ENCODE peak calls at places on chromosomes 12 and 14, in six cellular contexts. F, V, U, S, A and K are unnamed samples.
A peak's percentile ranks its signal among the peaks of the same experiment; 100 is the strongest.

GRCh38 chr12:2101798-2102197 is 49.0 kb downstream of the CACNA1C start:
- DNase-seq in U (no peak), F (peak; percentile 66), S (no peak), V (no peak), A (no peak), K (no peak)

GRCh38 chr12:16568873-16569272 is 37.1 kb downstream of the LMO3 start:
- DNase-seq in A (no peak), F (peak; percentile 13), U (no peak), S (no peak), V (no peak), K (no peak)

GRCh38 chr12:124233846-124234620 is 60.9 kb upstream of the RFLNA start:
- DNase-seq in F (peak; percentile 64), S (no peak), V (no peak), A (no peak), U (peak; percentile 48), K (peak; percentile 59)

GRCh38 chr12:93786669-93787397 is 109.7 kb downstream of the CRADD start:
- DNase-seq in S (no peak), V (no peak), F (peak; percentile 67), U (peak; percentile 50), A (no peak), K (peak; percentile 32)

GRCh38 chr12:54431911-54432814 is 13.1 kb upstream of the ITGA5 start:
- DNase-seq in U (no peak), S (no peak), V (peak; percentile 43), F (peak; percentile 96), A (no peak), K (peak; percentile 79)

GRCh38 chr14:76376001-76376404 is at the start of gene ESRRB:
- DNase-seq in V (no peak), U (peak; percentile 7), S (no peak), F (peak; percentile 18), A (no peak), K (no peak)

GRCh38 chr12:19131020-19131431 is 1.5 kb downstream of the PLEKHA5 start:
- DNase-seq in F (peak; percentile 70), V (no peak), A (no peak), U (peak; percentile 67), S (no peak), K (peak; percentile 33)

GRCh38 chr12:101746661-101747060 is 7.4 kb upstream of the SYCP3 start:
- DNase-seq in A (no peak), F (no peak), S (no peak), U (peak; percentile 58), V (no peak), K (no peak)

GRCh38 chr12:15276088-15276698 is 46.1 kb upstream of the PTPRO start:
- DNase-seq in A (no peak), U (peak; percentile 70), V (no peak), F (peak; percentile 57), S (no peak), K (peak; percentile 12)

GRCh38 chr12:4909734-4910501 is at the start of gene KCNA1:
- DNase-seq in A (no peak), S (peak; percentile 78), V (no peak), U (peak; percentile 59), F (peak; percentile 42), K (peak; percentile 18)

GRCh38 chr14:24164591-24164991 is 3.5 kb downstream of the IRF9 start:
- DNase-seq in U (no peak), A (no peak), S (no peak), V (no peak), F (no peak), K (no peak)

GRCh38 chr12:121464331-121464730 is 64.4 kb downstream of the RNF34 start:
- DNase-seq in S (no peak), F (no peak), V (no peak), A (no peak), U (no peak), K (no peak)

GRCh38 chr14:23327947-23328744 is 6.9 kb downstream of the PABPN1 start:
- DNase-seq in V (peak; percentile 65), F (peak; percentile 78), S (no peak), U (peak; percentile 92), A (peak; percentile 72), K (peak; percentile 31)

GRCh38 chr12:127191124-127191523 is 1075.8 kb upstream of the TMEM132C start:
- DNase-seq in A (no peak), V (no peak), F (peak; percentile 84), S (no peak), U (peak; percentile 54), K (no peak)

GRCh38 chr12:127192391-127192790 is 1074.6 kb upstream of the TMEM132C start:
- DNase-seq in V (no peak), U (no peak), A (no peak), F (no peak), S (no peak), K (no peak)

GRCh38 chr12:127194176-127194575 is 1072.8 kb upstream of the TMEM132C start:
- DNase-seq in V (no peak), S (no peak), U (no peak), A (no peak), F (no peak), K (no peak)

GRCh38 chr12:127193341-127193740 is 1073.6 kb upstream of the TMEM132C start:
- DNase-seq in A (no peak), U (no peak), F (no peak), S (no peak), V (no peak), K (no peak)

GRCh38 chr12:127189992-127190391 is 1077.0 kb upstream of the TMEM132C start:
- DNase-seq in U (no peak), S (no peak), A (no peak), V (no peak), F (no peak), K (no peak)
- H3K9me3 ChIP-seq in U (peaks cover 6% of the 10 kb centered on the region), S (peaks cover 5% of the 10 kb centered on the region), A (no peaks in the 10 kb centered on the region), V (no peaks in the 10 kb centered on the region), F (no peaks in the 10 kb centered on the region), K (no peaks in the 10 kb centered on the region)

DNA sequence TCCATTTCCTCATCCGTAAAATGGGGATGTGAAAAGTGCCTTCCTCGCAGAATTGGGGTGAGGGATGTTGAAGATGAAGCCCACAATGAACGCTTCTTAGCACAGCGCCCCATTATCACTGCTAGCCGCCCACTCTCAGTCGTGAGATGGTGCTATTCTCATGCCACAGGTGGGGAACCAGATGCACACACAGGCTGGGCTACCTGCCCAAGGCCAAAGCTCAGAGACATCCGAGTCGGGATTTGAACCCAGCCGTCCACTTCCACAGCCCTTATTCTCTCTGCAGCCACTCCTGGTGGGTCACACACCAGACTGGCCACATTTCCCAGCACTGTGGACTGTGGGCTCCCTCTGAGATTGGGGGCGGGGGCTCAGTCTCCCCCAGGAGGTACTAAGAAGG is 55.8 kb downstream of the BCL11B start:
- DNase-seq in F (no peak), U (no peak), S (no peak), V (no peak), A (no peak), K (no peak)
- H3K4me3 ChIP-seq in F (no peak overlapping the region), U (no peak overlapping the region), S (no peak overlapping the region), V (no peak overlapping the region), A (peak overlapping the region; percentile 18), K (no peak overlapping the region)

DNA sequence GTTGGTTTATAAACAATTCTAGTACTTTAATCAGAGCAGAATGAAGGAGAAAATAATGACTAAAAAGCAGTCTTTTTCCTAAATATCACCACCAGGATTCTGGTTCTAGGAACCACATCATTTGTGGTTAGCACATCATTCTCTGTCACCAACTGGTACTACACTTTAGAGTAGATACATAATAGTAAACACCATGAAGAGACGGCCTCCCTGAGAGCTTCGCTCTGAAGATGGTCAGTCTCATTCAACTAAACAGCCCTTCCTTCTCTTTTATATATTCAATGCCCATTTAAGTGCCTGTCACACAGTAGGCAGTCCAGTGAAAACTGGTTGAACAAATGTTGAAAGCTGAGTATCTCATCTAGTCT is 10.9 kb downstream of the SLC38A2 start:
- DNase-seq in V (no peak), S (no peak), F (no peak), A (no peak), U (no peak), K (no peak)
- H3K36me3 ChIP-seq in V (peaks cover 54% of the 10 kb centered on the region), S (peaks cover 83% of the 10 kb centered on the region), F (peaks cover 83% of the 10 kb centered on the region), A (peaks cover 62% of the 10 kb centered on the region), U (peaks cover 83% of the 10 kb centered on the region), K (peaks cover 76% of the 10 kb centered on the region)

GRCh38 chr14:25833341-25834121 is 764.3 kb downstream of the NOVA1 start:
- DNase-seq in V (no peak), U (no peak), A (no peak), S (no peak), F (peak; percentile 56), K (peak; percentile 4)
- H3K9me3 ChIP-seq in V (no peaks in the 10 kb centered on the region), U (no peaks in the 10 kb centered on the region), A (no peaks in the 10 kb centered on the region), S (no peaks in the 10 kb centered on the region), F (no peaks in the 10 kb centered on the region), K (no peaks in the 10 kb centered on the region)

DNA sequence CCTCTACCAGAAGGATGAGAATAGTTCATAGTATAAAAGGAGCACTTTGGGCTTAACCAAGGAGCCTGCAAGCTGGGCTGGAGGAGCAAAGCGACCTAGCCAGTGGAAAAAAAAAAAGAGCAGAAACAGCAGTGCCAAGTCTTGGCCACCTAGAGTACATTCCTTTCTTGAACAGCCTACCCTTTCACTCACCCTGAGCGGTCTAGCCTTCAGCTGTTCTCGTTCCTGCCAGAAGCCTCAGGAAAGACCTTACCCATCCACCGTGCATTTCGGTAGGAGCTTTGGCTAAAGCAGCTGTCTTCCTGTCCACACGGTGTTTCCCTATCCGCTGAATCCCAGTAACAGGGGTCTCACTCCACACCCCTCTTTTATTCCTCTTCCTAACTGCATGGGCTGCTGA is 88.7 kb upstream of the METAP2 start:
- DNase-seq in U (peak; percentile 94), A (no peak), F (peak; percentile 57), V (no peak), S (no peak), K (peak; percentile 72)
- H3K4me3 ChIP-seq in U (peak overlapping the region; percentile 85), A (no peak overlapping the region), F (peak overlapping the region; percentile 66), V (no peak overlapping the region), S (peak overlapping the region; percentile 38), K (peak overlapping the region; percentile 46)